ENCODE peak calls at places on chromosome 7, in four cellular contexts. O is HepG2, E is A549, K is H1. X is an unnamed sample.

GRCh38 chr7:151076863-151077704 is 3.5 kb downstream of the FASTK start:
- DNase-seq in O (no peak), E (peak), K (peak), X (peak)

GRCh38 chr7:88278881-88279280 is 27.8 kb downstream of the STEAP4 start:
- DNase-seq in O (no peak), E (no peak), K (no peak), X (no peak)

GRCh38 chr7:120741371-120742042 is 116.4 kb downstream of the TSPAN12 start:
- DNase-seq in O (no peak), E (no peak), K (no peak), X (no peak)

GRCh38 chr7:157651366-157652160 is 314.8 kb downstream of the DNAJB6 start:
- DNase-seq in O (no peak), E (no peak), K (no peak), X (no peak)

GRCh38 chr7:76225951-76226350 is 24.3 kb downstream of the SRRM3 start:
- DNase-seq in O (peak), E (no peak), K (no peak), X (no peak)

GRCh38 chr7:77570330-77571011 is 33.4 kb downstream of the PTPN12 start:
- DNase-seq in O (peak), E (no peak), K (no peak), X (no peak)

GRCh38 chr7:158606671-158607424 is 19.2 kb upstream of the PTPRN2 start:
- DNase-seq in O (no peak), E (no peak), K (no peak), X (no peak)

GRCh38 chr7:141550694-141551079 is 523 bp upstream of the AGK start:
- DNase-seq in O (no peak), E (peak), K (peak), X (peak)

GRCh38 chr7:107924841-107925490 is 34.0 kb downstream of the DLD start:
- DNase-seq in O (no peak), E (no peak), K (no peak), X (no peak)

GRCh38 chr7:140659727-140660396 is 12.9 kb upstream of the ADCK2 start:
- DNase-seq in O (no peak), E (no peak), K (no peak), X (no peak)

GRCh38 chr7:128045766-128046165 is 14.5 kb upstream of the LRRC4 start:
- DNase-seq in O (no peak), E (no peak), K (no peak), X (no peak)

GRCh38 chr7:141072548-141073172 is 1.2 kb upstream of the TMEM178B start:
- DNase-seq in O (no peak), E (peak), K (peak), X (no peak)

GRCh38 chr7:55148571-55148970 is 129.8 kb downstream of the EGFR start:
- DNase-seq in O (no peak), E (no peak), K (no peak), X (no peak)

GRCh38 chr7:80106498-80107113 is 28.0 kb upstream of the GNAI1 start:
- DNase-seq in O (no peak), E (no peak), K (no peak), X (no peak)

GRCh38 chr7:70678621-70679251 is 453.2 kb upstream of the GALNT17 start:
- DNase-seq in O (no peak), E (no peak), K (no peak), X (no peak)

GRCh38 chr7:103336781-103337180 is 7.8 kb downstream of the DNAJC2 start:
- DNase-seq in O (no peak), E (no peak), K (no peak), X (no peak)

GRCh38 chr7:76296743-76297740 is 5.4 kb upstream of the HSPB1 start:
- DNase-seq in O (peak), E (no peak), K (no peak), X (no peak)

GRCh38 chr7:102021841-102022618 is 204.6 kb downstream of the CUX1 start:
- DNase-seq in O (no peak), E (no peak), K (no peak), X (no peak)

GRCh38 chr7:140655511-140656408 is 15.1 kb upstream of the DENND2A start:
- DNase-seq in O (no peak), E (no peak), K (no peak), X (no peak)

GRCh38 chr7:18866359-18867036 is 250.9 kb downstream of the TWIST1 start:
- DNase-seq in O (no peak), E (peak), K (no peak), X (no peak)

GRCh38 chr7:128042027-128042426 is 10.8 kb upstream of the LRRC4 start:
- DNase-seq in O (no peak), E (no peak), K (no peak), X (no peak)

GRCh38 chr7:105487559-105488218 is 34.4 kb downstream of the PUS7 start:
- DNase-seq in O (peak), E (peak), K (peak), X (peak)

GRCh38 chr7:123329988-123330643 is 130.3 kb upstream of the SLC13A1 start:
- DNase-seq in O (no peak), E (no peak), K (no peak), X (no peak)

GRCh38 chr7:35035511-35035921 is 1.8 kb downstream of the DPY19L1 start:
- DNase-seq in O (peak), E (peak), K (no peak), X (peak)

GRCh38 chr7:64997164-64997908 is 6.5 kb upstream of the ZNF117 start:
- DNase-seq in O (no peak), E (no peak), K (no peak), X (no peak)

GRCh38 chr7:7761974-7762769 is 43.8 kb upstream of the RPA3 start:
- DNase-seq in O (no peak), E (no peak), K (no peak), X (peak)

GRCh38 chr7:50733552-50733951 is 49.1 kb downstream of the GRB10 start:
- DNase-seq in O (peak), E (peak), K (no peak), X (no peak)

GRCh38 chr7:72467237-72467636 is 55.1 kb upstream of the CALN1 start:
- DNase-seq in O (no peak), E (no peak), K (no peak), X (no peak)

GRCh38 chr7:55570939-55571338 is 1.4 kb downstream of the VOPP1 start:
- DNase-seq in O (peak), E (no peak), K (no peak), X (no peak)

GRCh38 chr7:111409714-111410422 is 152.4 kb downstream of the IMMP2L start:
- DNase-seq in O (peak), E (no peak), K (no peak), X (no peak)

GRCh38 chr7:6271091-6271658 is 1.2 kb downstream of the CYTH3 start:
- DNase-seq in O (no peak), E (peak), K (no peak), X (no peak)

GRCh38 chr7:132836746-132837145 is 245.1 kb downstream of the CHCHD3 start:
- DNase-seq in O (no peak), E (no peak), K (no peak), X (no peak)

GRCh38 chr7:140033779-140034363 is 28.9 kb downstream of the PARP12 start:
- DNase-seq in O (no peak), E (no peak), K (no peak), X (no peak)

GRCh38 chr7:128848289-128849155 is 14.1 kb upstream of the ATP6V1F start:
- DNase-seq in O (no peak), E (no peak), K (no peak), X (no peak)

GRCh38 chr7:66883716-66884115 is 37.3 kb upstream of the TMEM248 start:
- DNase-seq in O (no peak), E (no peak), K (no peak), X (no peak)

GRCh38 chr7:90961037-90961725 is 303.1 kb upstream of the FZD1 start:
- DNase-seq in O (no peak), E (no peak), K (no peak), X (no peak)

GRCh38 chr7:24926623-24927539 is 53.1 kb downstream of the OSBPL3 start:
- DNase-seq in O (no peak), E (no peak), K (no peak), X (no peak)

DNA sequence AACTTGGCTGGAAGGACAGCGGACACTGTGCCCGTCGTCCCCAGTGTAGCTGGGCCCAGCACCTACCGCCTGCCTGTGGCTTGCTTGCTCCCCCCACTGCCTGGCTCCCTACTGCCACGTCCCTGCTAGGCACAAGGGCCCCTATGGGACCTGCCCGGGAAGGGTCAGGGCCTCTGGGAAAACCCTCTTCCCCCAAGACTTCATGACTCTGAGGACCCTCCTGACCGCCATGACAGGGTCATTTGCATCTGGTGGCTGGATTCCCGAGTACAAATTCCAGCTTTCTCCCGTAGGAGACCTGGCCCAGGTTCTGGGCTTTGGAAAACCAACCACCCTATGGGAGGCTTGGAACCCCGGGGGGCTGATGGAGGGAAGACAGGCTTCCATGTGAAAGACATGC is 1.4 kb upstream of the MMD2 start:
- DNase-seq in O (no peak), E (no peak), K (no peak), X (no peak)
- TF ChIP-seq PHF8 in O (no peak), E (no peak), K (no peak), X (no peak)

DNA sequence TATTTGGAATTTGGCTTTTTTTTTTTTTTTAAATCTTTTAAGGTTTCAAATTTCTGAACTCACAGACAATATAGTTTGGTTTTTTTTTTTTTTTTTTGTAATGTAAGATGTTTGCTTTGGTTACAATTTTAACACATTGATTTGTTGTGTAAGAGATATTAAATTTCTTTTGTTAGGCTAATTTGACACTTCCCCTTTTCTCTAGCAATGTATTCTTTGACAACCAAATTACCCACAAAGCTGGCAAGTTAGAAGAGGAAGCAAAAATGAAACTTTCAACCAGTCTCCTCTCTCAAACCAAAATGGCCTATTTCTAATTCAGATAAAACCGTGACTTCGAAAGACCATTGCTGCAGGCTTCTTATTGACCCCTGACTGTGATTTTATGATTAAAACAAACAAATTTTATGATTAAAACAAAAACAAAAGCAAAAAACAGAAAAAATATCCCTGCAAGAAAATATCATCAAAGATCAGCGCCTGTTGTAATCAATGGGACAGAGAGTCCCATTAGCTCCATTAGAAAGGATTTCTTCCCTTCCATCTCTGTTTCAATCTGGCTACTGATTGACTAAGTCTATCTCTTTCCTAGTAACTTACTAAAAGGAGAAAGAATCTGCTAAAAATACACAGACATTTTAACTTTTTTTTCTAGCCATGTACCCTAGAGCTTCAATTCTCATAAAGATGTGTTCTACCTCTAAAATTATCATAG is 489.2 kb downstream of the MDFIC start:
- DNase-seq in O (no peak), E (no peak), K (no peak), X (no peak)
- TF ChIP-seq PHF8 in O (no peak), E (no peak), K (no peak), X (no peak)

GRCh38 chr7:33143996-33144718 is 14.8 kb downstream of the BBS9 start:
- DNase-seq in O (peak), E (no peak), K (no peak), X (no peak)

GRCh38 chr7:33145174-33145573 is 15.8 kb downstream of the BBS9 start:
- DNase-seq in O (no peak), E (no peak), K (no peak), X (peak)

GRCh38 chr7:33137098-33137497 is 7.7 kb downstream of the BBS9 start:
- DNase-seq in O (no peak), E (no peak), K (peak), X (no peak)

GRCh38 chr7:33142585-33142984 is 13.2 kb downstream of the BBS9 start:
- DNase-seq in O (no peak), E (no peak), K (no peak), X (no peak)
- TF ChIP-seq PHF8 in O (no peak), E (no peak), K (no peak), X (no peak)

DNA sequence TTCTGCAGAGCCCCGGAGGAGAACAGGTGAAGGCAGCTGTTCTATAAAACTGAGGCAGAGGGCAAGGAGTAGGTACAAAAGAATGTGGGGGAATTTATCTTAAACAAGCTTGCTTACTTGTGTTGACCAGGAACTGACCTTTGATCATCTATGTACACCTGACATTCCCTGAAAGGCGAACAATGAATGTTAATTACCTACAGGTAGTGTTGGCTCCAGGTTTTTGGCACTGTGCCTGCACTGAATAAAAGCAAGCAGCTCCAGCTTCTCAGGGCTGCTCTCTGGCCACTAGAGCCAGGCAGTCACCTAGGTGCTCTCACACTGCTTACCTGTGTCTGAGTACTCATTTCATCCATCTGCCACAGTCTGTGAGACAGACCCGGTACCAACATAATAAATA is 87.0 kb downstream of the RAPGEF5 start:
- DNase-seq in O (peak), E (no peak), K (no peak), X (no peak)
- TF ChIP-seq PHF8 in O (no peak), E (no peak), K (no peak), X (no peak)

DNA sequence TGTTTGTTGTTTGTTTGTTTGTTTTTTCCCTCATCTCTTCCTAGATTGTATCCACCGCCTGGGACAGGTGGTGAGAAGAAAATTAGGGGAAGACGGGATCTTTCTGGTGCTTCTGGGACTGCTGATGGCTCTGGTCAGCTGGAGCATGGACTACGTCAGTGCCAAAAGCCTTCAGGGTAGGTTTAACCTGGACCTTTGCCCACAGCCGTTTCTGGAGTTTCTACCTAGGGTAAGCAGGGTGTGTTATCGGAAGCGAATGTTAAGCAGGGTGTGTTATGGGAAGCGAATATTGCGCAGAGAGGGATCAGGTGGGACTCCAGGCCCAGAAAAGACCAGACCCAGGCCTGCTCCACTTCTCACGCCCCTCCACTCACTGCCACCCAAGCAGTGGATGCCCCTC is 4.7 kb downstream of the CLCN1 start:
- DNase-seq in O (no peak), E (no peak), K (no peak), X (no peak)
- TF ChIP-seq PHF8 in O (no peak), E (no peak), K (no peak), X (no peak)

GRCh38 chr7:130387628-130388403 is 7.5 kb downstream of the CPA1 start:
- DNase-seq in O (no peak), E (no peak), K (no peak), X (no peak)
- TF ChIP-seq PHF8 in O (no peak), E (no peak), K (no peak), X (no peak)

DNA sequence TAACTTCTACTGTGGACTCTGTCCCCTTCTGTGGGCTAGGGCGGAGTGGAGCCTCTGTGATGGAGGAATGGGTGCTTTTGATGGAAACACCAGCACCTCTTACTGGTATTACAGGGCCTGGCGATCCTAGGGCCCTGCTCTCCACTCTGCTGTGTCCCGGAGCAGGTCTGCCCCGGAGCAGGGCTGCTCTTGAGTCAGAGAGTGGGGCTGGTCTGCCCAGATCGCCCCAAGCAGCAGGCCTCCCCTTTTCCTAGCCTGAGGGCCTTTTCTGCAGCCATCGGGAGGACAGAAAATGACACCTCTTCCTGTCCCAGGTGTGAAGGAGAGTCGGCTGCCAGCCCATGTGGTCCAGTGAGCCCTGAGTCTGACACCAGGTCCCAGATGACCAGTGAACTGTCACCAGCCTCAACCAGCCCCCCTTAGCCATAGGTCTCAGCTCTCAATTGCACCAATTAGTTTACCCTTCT is 1.4 kb downstream of the ZNF282 start:
- DNase-seq in O (peak), E (peak), K (no peak), X (no peak)
- TF ChIP-seq PHF8 in O (no peak), E (no peak), K (no peak), X (no peak)

GRCh38 chr7:98872328-98872924 is 2.6 kb upstream of the TMEM130 start:
- DNase-seq in O (peak), E (peak), K (no peak), X (peak)
- TF ChIP-seq PHF8 in O (no peak), E (no peak), K (no peak), X (no peak)

GRCh38 chr7:149816267-149816751 is 21.9 kb upstream of the ZNF862 start:
- DNase-seq in O (no peak), E (no peak), K (no peak), X (no peak)
- TF ChIP-seq PHF8 in O (no peak), E (no peak), K (no peak), X (no peak)

DNA sequence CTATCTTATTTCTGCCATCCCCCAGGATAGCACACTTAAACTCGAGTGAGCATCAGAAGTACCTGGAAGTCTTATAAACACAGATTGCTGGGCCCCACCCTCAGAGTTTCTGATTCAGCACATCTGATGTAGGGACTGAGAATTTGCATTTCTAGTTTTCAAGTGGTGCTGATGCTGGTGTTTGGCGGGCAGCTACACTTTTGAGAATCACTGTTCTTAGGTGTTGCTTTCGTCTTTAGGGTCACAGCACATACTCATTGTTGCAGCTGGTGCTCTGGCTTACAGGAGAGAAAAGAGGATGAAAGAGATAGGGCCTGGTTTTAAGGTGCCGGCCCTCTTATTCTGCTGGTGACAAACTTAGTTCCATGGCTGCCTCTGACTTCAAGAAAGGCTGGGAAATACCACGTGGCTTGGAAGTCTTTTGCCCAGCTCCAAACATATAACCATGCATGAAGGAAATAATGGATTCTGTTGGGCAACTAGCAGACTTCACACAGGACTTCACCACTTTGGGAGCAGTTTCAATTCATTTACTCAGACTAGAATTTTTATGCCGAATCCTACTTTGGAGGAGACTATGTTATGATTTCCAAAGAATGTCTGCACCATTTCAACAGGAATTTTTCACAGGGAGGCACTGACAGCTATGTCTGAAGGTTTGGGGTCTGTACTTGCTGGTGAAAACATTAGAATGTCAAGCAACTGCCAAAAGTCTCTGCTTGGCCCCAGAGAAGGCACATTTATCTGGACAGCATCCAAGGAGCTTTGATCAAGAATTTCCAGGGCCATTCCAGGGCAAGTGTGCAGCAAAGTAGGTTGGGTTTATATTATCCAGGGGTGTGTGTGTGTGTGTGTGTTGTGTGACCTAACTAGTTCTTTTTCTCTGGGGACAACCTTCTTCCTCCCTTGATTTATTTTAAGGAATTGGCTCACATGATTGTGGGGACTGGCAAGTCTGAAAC is 6.9 kb upstream of the MINDY4 start:
- DNase-seq in O (no peak), E (no peak), K (no peak), X (no peak)
- TF ChIP-seq PHF8 in O (no peak), E (no peak), K (no peak), X (no peak)

X was measured in K562.